ENCODE peak calls at places on chromosomes 11 and 22, in eight cellular contexts. One of them, this sample, is unnamed.

GRCh38 chr11:28690746-28691145 is 582.6 kb downstream of the METTL15 start:
- DNase-seq in pancreas: no peak
- DNase-seq in heart left ventricle: no peak
- DNase-seq in Peyer's patch: no peak
- DNase-seq in AG09309: no peak
- DNase-seq in ovary: no peak
- DNase-seq in HFF-Myc: no peak
- DNase-seq in GM06990: no peak
- DNase-seq in this sample: no peak

GRCh38 chr11:123560001-123560400 is 94.4 kb downstream of the SCN3B start:
- DNase-seq in heart left ventricle: peak; percentile 49
- DNase-seq in pancreas: peak; percentile 45
- DNase-seq in HFF-Myc: no peak
- DNase-seq in GM06990: peak; percentile 51
- DNase-seq in AG09309: peak; percentile 84
- DNase-seq in ovary: peak; percentile 72
- DNase-seq in Peyer's patch: no peak
- DNase-seq in this sample: peak; percentile 64

GRCh38 chr11:46724088-46724487 is 5.1 kb downstream of the F2 start:
- DNase-seq in Peyer's patch: no peak
- DNase-seq in heart left ventricle: no peak
- DNase-seq in GM06990: no peak
- DNase-seq in HFF-Myc: no peak
- DNase-seq in AG09309: no peak
- DNase-seq in pancreas: no peak
- DNase-seq in ovary: no peak
- DNase-seq in this sample: no peak

GRCh38 chr11:64747961-64748715 is 4.2 kb upstream of the RASGRP2 start:
- DNase-seq in Peyer's patch: no peak
- DNase-seq in GM06990: no peak
- DNase-seq in AG09309: peak; percentile 72
- DNase-seq in HFF-Myc: peak; percentile 41
- DNase-seq in ovary: no peak
- DNase-seq in pancreas: no peak
- DNase-seq in heart left ventricle: no peak
- DNase-seq in this sample: no peak

GRCh38 chr22:37117092-37117491 is 7.6 kb upstream of the TMPRSS6 start:
- DNase-seq in HFF-Myc: no peak
- DNase-seq in pancreas: no peak
- DNase-seq in AG09309: no peak
- DNase-seq in GM06990: no peak
- DNase-seq in heart left ventricle: no peak
- DNase-seq in Peyer's patch: no peak
- DNase-seq in ovary: no peak
- DNase-seq in this sample: no peak

GRCh38 chr11:134283461-134284230 is 7.5 kb downstream of the GLB1L3 start:
- DNase-seq in GM06990: no peak
- DNase-seq in AG09309: no peak
- DNase-seq in Peyer's patch: no peak
- DNase-seq in HFF-Myc: no peak
- DNase-seq in heart left ventricle: no peak
- DNase-seq in pancreas: no peak
- DNase-seq in ovary: no peak
- DNase-seq in this sample: no peak

GRCh38 chr22:31977141-31977781 is 32.9 kb downstream of the YWHAH start:
- DNase-seq in AG09309: no peak
- DNase-seq in ovary: peak; percentile 31
- DNase-seq in GM06990: peak; percentile 29
- DNase-seq in heart left ventricle: peak; percentile 53
- DNase-seq in HFF-Myc: peak; percentile 50
- DNase-seq in pancreas: peak; percentile 72
- DNase-seq in Peyer's patch: peak; percentile 77
- DNase-seq in this sample: peak; percentile 74

GRCh38 chr22:32591620-32592019 is 117.0 kb downstream of the FBXO7 start:
- DNase-seq in pancreas: no peak
- DNase-seq in AG09309: peak; percentile 96
- DNase-seq in HFF-Myc: no peak
- DNase-seq in heart left ventricle: no peak
- DNase-seq in Peyer's patch: no peak
- DNase-seq in ovary: no peak
- DNase-seq in GM06990: no peak
- DNase-seq in this sample: no peak

GRCh38 chr22:31179345-31179744 is 19.4 kb downstream of the RNF185 start:
- DNase-seq in HFF-Myc: no peak
- DNase-seq in ovary: no peak
- DNase-seq in heart left ventricle: no peak
- DNase-seq in AG09309: no peak
- DNase-seq in pancreas: no peak
- DNase-seq in Peyer's patch: no peak
- DNase-seq in GM06990: no peak
- DNase-seq in this sample: no peak

GRCh38 chr11:57643802-57644201 is 5.9 kb downstream of the YPEL4 start:
- DNase-seq in ovary: no peak
- DNase-seq in AG09309: no peak
- DNase-seq in pancreas: no peak
- DNase-seq in GM06990: no peak
- DNase-seq in heart left ventricle: no peak
- DNase-seq in HFF-Myc: no peak
- DNase-seq in Peyer's patch: no peak
- DNase-seq in this sample: no peak
- TF ChIP-seq CTCF in ovary: no peak
- TF ChIP-seq CTCF in AG09309: no peak
- TF ChIP-seq CTCF in pancreas: no peak
- TF ChIP-seq CTCF in GM06990: no peak
- TF ChIP-seq CTCF in heart left ventricle: no peak
- TF ChIP-seq CTCF in HFF-Myc: peak; percentile 10
- TF ChIP-seq CTCF in Peyer's patch: no peak
- TF ChIP-seq CTCF in this sample: no peak

DNA sequence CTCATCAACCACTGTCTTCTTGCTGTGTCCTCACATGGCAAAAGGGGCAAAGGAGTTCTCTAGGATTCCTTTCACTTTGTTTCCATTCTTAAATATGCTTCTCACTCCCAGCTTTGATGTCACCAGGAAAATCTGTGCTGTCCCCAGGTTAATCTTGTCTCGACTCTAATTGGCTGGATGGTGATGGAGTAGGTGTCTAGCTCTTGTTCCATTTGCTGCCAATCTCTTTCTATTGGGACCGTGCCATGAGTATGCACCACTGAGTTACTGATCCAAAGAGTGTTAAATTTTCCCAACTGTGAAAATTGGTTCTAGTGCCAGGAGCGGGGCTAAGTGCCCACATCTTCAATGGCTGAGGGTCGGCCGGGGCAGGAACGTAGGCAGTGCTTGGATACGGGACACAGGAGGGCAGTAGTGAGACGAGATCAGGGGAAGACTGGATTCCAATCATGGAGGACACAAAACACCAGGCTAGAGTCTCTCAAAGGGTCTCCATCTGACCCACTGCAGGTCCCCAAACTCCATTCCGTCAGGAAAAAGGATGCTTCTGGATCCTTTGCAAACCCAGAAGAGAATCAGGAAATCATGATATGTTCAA is 47.7 kb upstream of the CSNK2A3 start:
- DNase-seq in pancreas: no peak
- DNase-seq in HFF-Myc: no peak
- DNase-seq in heart left ventricle: no peak
- DNase-seq in AG09309: no peak
- DNase-seq in Peyer's patch: no peak
- DNase-seq in ovary: no peak
- DNase-seq in GM06990: no peak
- DNase-seq in this sample: no peak
- TF ChIP-seq CTCF in pancreas: no peak
- TF ChIP-seq CTCF in HFF-Myc: peak; percentile 38
- TF ChIP-seq CTCF in heart left ventricle: no peak
- TF ChIP-seq CTCF in AG09309: peak; percentile 30
- TF ChIP-seq CTCF in Peyer's patch: no peak
- TF ChIP-seq CTCF in ovary: no peak
- TF ChIP-seq CTCF in GM06990: peak; percentile 46
- TF ChIP-seq CTCF in this sample: no peak

DNA sequence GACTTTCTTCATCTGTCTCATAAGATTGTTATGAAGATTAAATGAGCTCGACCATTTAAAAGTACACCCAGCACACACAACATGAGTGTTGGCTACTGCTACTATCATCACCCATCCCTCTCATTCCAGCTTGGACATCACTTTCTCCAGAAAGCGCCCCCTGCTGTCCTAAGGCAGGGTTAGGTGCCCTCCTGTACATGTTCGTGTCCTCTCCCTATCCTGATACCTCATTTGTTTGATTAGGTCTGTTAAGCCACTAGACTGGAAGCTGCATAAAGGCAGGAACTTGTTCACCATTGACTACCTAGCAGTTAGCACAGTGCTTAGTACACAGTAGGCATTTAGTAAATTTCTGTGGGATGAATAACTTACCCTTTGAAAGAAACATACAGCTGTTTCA is 85.5 kb downstream of the ENTHD1 start:
- DNase-seq in pancreas: no peak
- DNase-seq in heart left ventricle: no peak
- DNase-seq in ovary: no peak
- DNase-seq in Peyer's patch: no peak
- DNase-seq in AG09309: no peak
- DNase-seq in GM06990: no peak
- DNase-seq in HFF-Myc: no peak
- DNase-seq in this sample: no peak
- TF ChIP-seq CTCF in pancreas: no peak
- TF ChIP-seq CTCF in heart left ventricle: no peak
- TF ChIP-seq CTCF in ovary: no peak
- TF ChIP-seq CTCF in Peyer's patch: no peak
- TF ChIP-seq CTCF in AG09309: peak; percentile 60
- TF ChIP-seq CTCF in GM06990: peak; percentile 41
- TF ChIP-seq CTCF in HFF-Myc: peak; percentile 66
- TF ChIP-seq CTCF in this sample: peak; percentile 14

GRCh38 chr11:17846852-17847453 is 112.4 kb downstream of the KCNC1 start:
- DNase-seq in GM06990: no peak
- DNase-seq in Peyer's patch: no peak
- DNase-seq in heart left ventricle: peak; percentile 10
- DNase-seq in pancreas: no peak
- DNase-seq in HFF-Myc: no peak
- DNase-seq in ovary: no peak
- DNase-seq in AG09309: no peak
- DNase-seq in this sample: peak; percentile 27
- TF ChIP-seq CTCF in GM06990: no peak
- TF ChIP-seq CTCF in Peyer's patch: no peak
- TF ChIP-seq CTCF in heart left ventricle: no peak
- TF ChIP-seq CTCF in pancreas: no peak
- TF ChIP-seq CTCF in HFF-Myc: peak; percentile 23
- TF ChIP-seq CTCF in ovary: no peak
- TF ChIP-seq CTCF in AG09309: peak; percentile 39
- TF ChIP-seq CTCF in this sample: no peak

GRCh38 chr11:126791991-126792390 is 208.6 kb downstream of the KIRREL3 start:
- DNase-seq in ovary: no peak
- DNase-seq in heart left ventricle: no peak
- DNase-seq in pancreas: no peak
- DNase-seq in GM06990: no peak
- DNase-seq in AG09309: no peak
- DNase-seq in Peyer's patch: no peak
- DNase-seq in HFF-Myc: no peak
- DNase-seq in this sample: no peak

GRCh38 chr11:126793596-126793995 is 207.0 kb downstream of the KIRREL3 start:
- DNase-seq in GM06990: no peak
- DNase-seq in heart left ventricle: no peak
- DNase-seq in AG09309: no peak
- DNase-seq in ovary: no peak
- DNase-seq in HFF-Myc: no peak
- DNase-seq in pancreas: no peak
- DNase-seq in Peyer's patch: no peak
- DNase-seq in this sample: no peak

GRCh38 chr11:126791446-126791845 is 209.1 kb downstream of the KIRREL3 start:
- DNase-seq in AG09309: no peak
- DNase-seq in Peyer's patch: no peak
- DNase-seq in ovary: no peak
- DNase-seq in heart left ventricle: no peak
- DNase-seq in GM06990: no peak
- DNase-seq in pancreas: no peak
- DNase-seq in HFF-Myc: no peak
- DNase-seq in this sample: no peak

DNA sequence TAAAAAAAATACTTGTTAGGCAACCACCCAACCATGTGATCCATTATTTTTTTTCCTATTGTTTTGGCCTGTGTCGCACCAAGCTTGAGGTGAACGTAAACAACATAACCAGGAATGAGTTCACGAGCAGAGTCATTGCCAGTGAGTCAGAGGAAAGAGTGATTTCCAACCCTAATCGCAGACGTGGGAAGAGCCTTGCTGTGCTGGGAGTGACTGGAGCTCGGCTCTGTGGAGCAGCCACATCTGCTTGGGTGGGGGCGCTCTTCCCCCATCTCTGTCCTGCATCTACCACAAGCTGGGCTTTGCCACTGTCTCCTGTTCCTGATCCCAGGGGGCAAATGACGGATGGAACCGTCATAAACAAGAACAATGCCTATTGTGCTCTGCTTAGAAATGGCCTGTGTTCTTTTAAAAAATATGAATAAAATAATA is 210.0 kb downstream of the KIRREL3 start:
- DNase-seq in Peyer's patch: no peak
- DNase-seq in AG09309: peak; percentile 90
- DNase-seq in ovary: no peak
- DNase-seq in GM06990: no peak
- DNase-seq in heart left ventricle: no peak
- DNase-seq in pancreas: no peak
- DNase-seq in HFF-Myc: peak; percentile 61
- DNase-seq in this sample: no peak
- TF ChIP-seq CTCF in Peyer's patch: no peak
- TF ChIP-seq CTCF in AG09309: peak; percentile 48
- TF ChIP-seq CTCF in ovary: no peak
- TF ChIP-seq CTCF in GM06990: no peak
- TF ChIP-seq CTCF in heart left ventricle: no peak
- TF ChIP-seq CTCF in pancreas: no peak
- TF ChIP-seq CTCF in HFF-Myc: peak; percentile 18
- TF ChIP-seq CTCF in this sample: no peak

GRCh38 chr22:46007848-46008261 is 30.9 kb upstream of the WNT7B start:
- DNase-seq in heart left ventricle: peak; percentile 90
- DNase-seq in pancreas: no peak
- DNase-seq in AG09309: peak; percentile 81
- DNase-seq in HFF-Myc: peak; percentile 60
- DNase-seq in GM06990: no peak
- DNase-seq in ovary: peak; percentile 89
- DNase-seq in Peyer's patch: no peak
- DNase-seq in this sample: peak; percentile 85
- TF ChIP-seq CTCF in heart left ventricle: peak; percentile 20
- TF ChIP-seq CTCF in pancreas: no peak
- TF ChIP-seq CTCF in AG09309: no peak
- TF ChIP-seq CTCF in HFF-Myc: no peak
- TF ChIP-seq CTCF in GM06990: no peak
- TF ChIP-seq CTCF in ovary: no peak
- TF ChIP-seq CTCF in Peyer's patch: no peak
- TF ChIP-seq CTCF in this sample: peak; percentile 28

GRCh38 chr11:12864316-12865156 is 144.6 kb upstream of the RASSF10 start:
- DNase-seq in AG09309: peak; percentile 27
- DNase-seq in ovary: no peak
- DNase-seq in Peyer's patch: no peak
- DNase-seq in heart left ventricle: no peak
- DNase-seq in GM06990: no peak
- DNase-seq in HFF-Myc: peak; percentile 61
- DNase-seq in pancreas: no peak
- DNase-seq in this sample: no peak
- TF ChIP-seq CTCF in AG09309: no peak
- TF ChIP-seq CTCF in ovary: no peak
- TF ChIP-seq CTCF in Peyer's patch: no peak
- TF ChIP-seq CTCF in heart left ventricle: no peak
- TF ChIP-seq CTCF in GM06990: no peak
- TF ChIP-seq CTCF in HFF-Myc: no peak
- TF ChIP-seq CTCF in pancreas: no peak
- TF ChIP-seq CTCF in this sample: no peak

This sample was measured in heart right ventricle.